ENCODE peak calls at places on chromosomes 11 and 22, in six cellular contexts. X is right lobe of liver, Q is fibroblast of villous mesenchyme, G is H7, I is Panc1, M is GM12865. F is an unnamed sample.

GRCh38 chr11:81869337-81870065 is 864.2 kb downstream of the FAM181B start:
- DNase-seq in M (peak; percentile 93), Q (no peak), G (no peak), X (no peak), I (no peak), F (no peak)

GRCh38 chr11:121661796-121662508 is 209.2 kb upstream of the SORL1-AS1 start:
- DNase-seq in Q (peak; percentile 91), M (no peak), X (no peak), I (no peak), G (no peak), F (no peak)

GRCh38 chr11:109783017-109783416 is 310.2 kb upstream of the ZC3H12C start:
- DNase-seq in I (no peak), G (no peak), Q (no peak), X (no peak), M (no peak), F (no peak)

GRCh38 chr11:68727783-68728182 is 23.5 kb downstream of the TESMIN start:
- DNase-seq in Q (no peak), G (no peak), M (no peak), I (no peak), X (no peak), F (no peak)

GRCh38 chr11:115439385-115439784 is 64.8 kb downstream of the CADM1 start:
- DNase-seq in I (no peak), Q (peak; percentile 3), M (peak; percentile 2), X (no peak), G (no peak), F (no peak)

GRCh38 chr11:19187101-19187500 is 14.7 kb downstream of the CSRP3 start:
- DNase-seq in I (no peak), M (no peak), Q (no peak), G (no peak), X (no peak), F (no peak)

GRCh38 chr22:33105501-33105911 is 47.3 kb upstream of the SYN3 start:
- DNase-seq in X (no peak), Q (peak; percentile 5), M (no peak), I (no peak), G (no peak), F (peak; percentile 61)

GRCh38 chr11:69888671-69889076 is 69.5 kb upstream of the FGF3 start:
- DNase-seq in G (peak; percentile 96), I (peak; percentile 46), X (peak; percentile 73), Q (peak; percentile 55), M (peak; percentile 57), F (peak; percentile 81)

GRCh38 chr11:78008174-78008573 is 13.7 kb upstream of the INTS4 start:
- DNase-seq in Q (no peak), X (no peak), M (no peak), I (no peak), G (no peak), F (no peak)

GRCh38 chr11:36469881-36470802 is 39.9 kb downstream of the TRAF6 start:
- DNase-seq in Q (peak; percentile 40), G (no peak), M (no peak), X (no peak), I (no peak), F (no peak)

GRCh38 chr22:27752771-27753170 is 48.8 kb downstream of the MN1 start:
- DNase-seq in I (no peak), X (no peak), Q (peak; percentile 25), M (no peak), G (peak; percentile 27), F (peak; percentile 34)

GRCh38 chr22:43428005-43428485 is 16.2 kb downstream of the MPPED1 start:
- DNase-seq in M (no peak), I (no peak), X (peak; percentile 37), Q (no peak), G (peak; percentile 39), F (no peak)

GRCh38 chr22:40247976-40248375 is 70.3 kb downstream of the TNRC6B start:
- DNase-seq in M (no peak), I (no peak), X (no peak), G (no peak), Q (no peak), F (no peak)

GRCh38 chr11:22920939-22921565 is 60.8 kb upstream of the CCDC179 start:
- DNase-seq in I (peak; percentile 32), M (peak; percentile 66), G (peak; percentile 5), X (no peak), Q (peak; percentile 24), F (peak; percentile 75)

GRCh38 chr11:13339196-13340153 is 61.9 kb downstream of the BMAL1 start:
- DNase-seq in G (no peak), Q (peak; percentile 92), M (peak; percentile 78), I (peak; percentile 57), X (no peak), F (peak; percentile 31)

GRCh38 chr11:57368106-57368826 is 12.7 kb downstream of the PRG3 start:
- DNase-seq in M (no peak), G (no peak), I (no peak), Q (no peak), X (no peak), F (no peak)

GRCh38 chr11:114358711-114359110 is 41.6 kb downstream of the C11orf71 start:
- DNase-seq in M (no peak), Q (no peak), G (no peak), I (no peak), X (no peak), F (no peak)

GRCh38 chr11:27290261-27290660 is 72.8 kb downstream of the CCDC34 start:
- DNase-seq in I (no peak), Q (no peak), G (no peak), M (no peak), X (no peak), F (no peak)

GRCh38 chr11:59259047-59259446 is 46.3 kb upstream of the MPEG1 start:
- DNase-seq in G (no peak), M (peak; percentile 65), X (no peak), I (no peak), Q (no peak), F (no peak)

GRCh38 chr22:20561882-20562281 is 54.5 kb downstream of the MED15 start:
- DNase-seq in I (no peak), G (no peak), Q (peak; percentile 41), M (no peak), X (no peak), F (no peak)

GRCh38 chr11:120198787-120199469 is 11.9 kb upstream of the OAF start:
- DNase-seq in G (no peak), Q (no peak), X (no peak), M (no peak), I (no peak), F (no peak)

GRCh38 chr11:79116600-79116999 is 324.2 kb downstream of the TENM4 start:
- DNase-seq in I (no peak), M (no peak), G (no peak), Q (peak; percentile 16), X (no peak), F (no peak)

GRCh38 chr22:24952837-24953293 is 349 bp downstream of the KIAA1671 start:
- DNase-seq in M (no peak), Q (peak; percentile 58), G (peak; percentile 90), X (no peak), I (no peak), F (peak; percentile 78)

GRCh38 chr11:102708654-102709053 is 3.1 kb upstream of the MMP27 start:
- DNase-seq in Q (no peak), X (no peak), I (no peak), M (no peak), G (no peak), F (no peak)

GRCh38 chr11:66505276-66505816 is 5.1 kb upstream of the BBS1 start:
- DNase-seq in I (no peak), Q (no peak), X (no peak), M (no peak), G (no peak), F (no peak)

GRCh38 chr11:5564259-5565019 is 16.1 kb upstream of the OR52H1 start:
- DNase-seq in G (no peak), Q (no peak), X (no peak), I (no peak), M (no peak), F (no peak)

GRCh38 chr11:34525098-34525497 is 11.5 kb upstream of the ELF5 start:
- DNase-seq in I (no peak), G (no peak), X (no peak), M (no peak), Q (no peak), F (no peak)

GRCh38 chr11:107988397-107989158 is 20.1 kb upstream of the CUL5 start:
- DNase-seq in M (no peak), X (no peak), Q (no peak), I (no peak), G (no peak), F (no peak)

GRCh38 chr22:41909290-41910049 is 5.4 kb downstream of the SHISA8 start:
- DNase-seq in M (no peak), G (peak; percentile 88), Q (no peak), X (no peak), I (no peak), F (no peak)
- H3K4me3 ChIP-seq in M (no peak overlapping the region), G (peak overlapping the region; percentile 32), Q (no peak overlapping the region), X (peak overlapping the region; percentile 7), I (no peak overlapping the region), F (no peak overlapping the region)

GRCh38 chr22:46613606-46613997 is 6.6 kb upstream of the GRAMD4 start:
- DNase-seq in X (no peak), Q (peak; percentile 24), M (peak; percentile 72), I (no peak), G (no peak), F (no peak)
- H3K4me3 ChIP-seq in X (no peak overlapping the region), Q (no peak overlapping the region), M (peak overlapping the region; percentile 82), I (no peak overlapping the region), G (no peak overlapping the region), F (no peak overlapping the region)

DNA sequence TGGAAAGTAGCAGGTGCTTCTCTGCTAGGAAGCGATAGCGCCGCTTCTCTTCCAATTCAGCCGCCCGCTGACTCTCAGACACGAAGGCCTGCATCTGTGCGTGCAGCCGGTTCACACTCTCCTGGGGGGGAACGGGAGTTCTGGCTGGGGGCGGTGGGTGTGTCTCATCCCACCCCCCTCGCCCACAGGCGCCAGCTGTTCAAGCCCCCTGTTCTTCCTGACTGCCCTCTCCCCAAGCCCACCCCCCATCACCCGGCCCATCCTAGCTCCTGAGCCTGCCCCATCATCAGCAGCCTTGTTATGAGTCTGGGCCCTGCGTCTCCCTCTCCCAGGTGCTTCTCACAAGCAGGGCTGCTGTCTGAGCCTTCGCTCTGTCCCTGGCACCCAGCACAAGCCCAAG is 13.1 kb upstream of the SLC16A8 start:
- DNase-seq in M (no peak), I (no peak), G (peak; percentile 85), X (no peak), Q (no peak), F (no peak)
- H3K4me3 ChIP-seq in M (no peak overlapping the region), I (no peak overlapping the region), G (peak overlapping the region; percentile 33), X (no peak overlapping the region), Q (no peak overlapping the region), F (no peak overlapping the region)

GRCh38 chr11:117037952-117038350 is 60.3 kb downstream of the SIK3 start:
- DNase-seq in I (no peak), Q (no peak), X (no peak), M (no peak), G (no peak), F (no peak)

GRCh38 chr11:117034901-117035300 is 63.3 kb downstream of the SIK3 start:
- DNase-seq in M (no peak), I (no peak), Q (no peak), X (no peak), G (no peak), F (no peak)

GRCh38 chr11:117039270-117039669 is 59.0 kb downstream of the SIK3 start:
- DNase-seq in G (no peak), M (no peak), I (no peak), X (no peak), Q (no peak), F (no peak)

GRCh38 chr11:117039897-117040296 is 58.3 kb downstream of the SIK3 start:
- DNase-seq in G (no peak), I (no peak), Q (no peak), X (no peak), M (no peak), F (no peak)

GRCh38 chr11:117037279-117037951 is 60.8 kb downstream of the SIK3 start:
- DNase-seq in Q (peak; percentile 19), X (no peak), I (no peak), M (no peak), G (no peak), F (no peak)
- H3K4me3 ChIP-seq in Q (no peak overlapping the region), X (no peak overlapping the region), I (no peak overlapping the region), M (no peak overlapping the region), G (no peak overlapping the region), F (no peak overlapping the region)

F was measured in hepatocyte.